ENCODE peak calls at places on chromosomes 12 and 14, in eight cellular contexts. W is ACHN, J is A549, P is lower leg skin, D is amygdala, Y is NCI-H2081, T is endodermal cell, X is choroid plexus epithelial cell. L is an unnamed sample.

GRCh38 chr12:4274396-4274959 is 916 bp downstream of the CCND2 start:
- DNase-seq in W (peak), J (no peak), P (no peak), D (no peak), Y (no peak), T (peak), X (no peak), L (peak)

GRCh38 chr12:98453070-98453469 is 62.3 kb upstream of the TMPO start:
- DNase-seq in W (no peak), J (no peak), P (no peak), D (no peak), Y (no peak), T (no peak), X (no peak), L (no peak)

GRCh38 chr12:77847665-77848431 is 17.2 kb downstream of the NAV3 start:
- DNase-seq in W (no peak), J (no peak), P (no peak), D (no peak), Y (no peak), T (no peak), X (peak), L (no peak)

GRCh38 chr14:52073251-52073650 is 4.4 kb upstream of the NID2 start:
- DNase-seq in W (no peak), J (no peak), P (no peak), D (no peak), Y (no peak), T (no peak), X (peak), L (no peak)

GRCh38 chr14:106883218-106883692 is 1356.9 kb downstream of the TMEM121 start:
- DNase-seq in W (no peak), J (peak), P (no peak), D (no peak), Y (no peak), T (peak), X (peak), L (no peak)

GRCh38 chr12:96220902-96221301 is 26.7 kb downstream of the ELK3 start:
- DNase-seq in W (no peak), J (no peak), P (no peak), D (no peak), Y (no peak), T (peak), X (no peak), L (no peak)

GRCh38 chr12:78146365-78146772 is 315.7 kb downstream of the NAV3 start:
- DNase-seq in W (peak), J (peak), P (no peak), D (no peak), Y (peak), T (no peak), X (peak), L (no peak)

GRCh38 chr12:94879542-94879941 is 124.0 kb downstream of the NDUFA12 start:
- DNase-seq in W (peak), J (no peak), P (no peak), D (no peak), Y (no peak), T (peak), X (peak), L (no peak)

GRCh38 chr12:89783321-89784060 is 74.9 kb upstream of the ATP2B1 start:
- DNase-seq in W (no peak), J (peak), P (no peak), D (no peak), Y (no peak), T (no peak), X (peak), L (no peak)